ENCODE peak calls at places on chromosomes 1 and 21, in ten cellular contexts. E is sigmoid colon; K is stimulated activated CD4-positive, alpha-beta T cell treated with anti-CD3 and anti-CD28 coated beads, Interleukin-15, amount 100 ng/mL, for 24 hours; F is stimulated activated CD8-positive, alpha-beta memory T cell treated with anti-CD3 and anti-CD28 coated beads, Interleukin-7, amount 100 ng/mL, for 24 hours; Z is epithelial cell of esophagus; S is progenitor cell of endocrine pancreas; H is GM06990; O is lower lobe of right lung; L is thoracic aorta; Y is brain microvascular endothelial cell. Q is an unnamed sample.

GRCh38 chr1:18951818-18952391 is 4.6 kb downstream of the IFFO2 start:
- DNase-seq in E (no peak), K (peak), F (peak), Z (no peak), S (no peak), H (peak), O (no peak), L (no peak), Y (peak), Q (no peak)

GRCh38 chr1:80392529-80392928 is 1386.0 kb upstream of the ADGRL4 start:
- DNase-seq in E (no peak), K (no peak), F (no peak), Z (peak), S (no peak), H (no peak), O (no peak), L (no peak), Y (peak), Q (no peak)

GRCh38 chr1:212147581-212148033 is 112.1 kb downstream of the DTL start:
- DNase-seq in E (no peak), K (no peak), F (no peak), Z (peak), S (no peak), H (no peak), O (peak), L (no peak), Y (no peak), Q (peak)

GRCh38 chr1:44472614-44473262 is 67.7 kb downstream of the RNF220 start:
- DNase-seq in E (no peak), K (no peak), F (no peak), Z (no peak), S (no peak), H (peak), O (no peak), L (no peak), Y (no peak), Q (no peak)

GRCh38 chr21:34874689-34875513 is 174.2 kb downstream of the RUNX1 start:
- DNase-seq in E (no peak), K (no peak), F (no peak), Z (no peak), S (no peak), H (peak), O (no peak), L (no peak), Y (no peak), Q (no peak)

GRCh38 chr1:89635825-89636815 is 3.2 kb downstream of the LRRC8C start:
- DNase-seq in E (no peak), K (no peak), F (no peak), Z (peak), S (no peak), H (no peak), O (no peak), L (no peak), Y (no peak), Q (no peak)

GRCh38 chr1:198531891-198532290 is 8.6 kb downstream of the ATP6V1G3 start:
- DNase-seq in E (no peak), K (no peak), F (no peak), Z (no peak), S (no peak), H (no peak), O (no peak), L (no peak), Y (no peak), Q (no peak)

GRCh38 chr1:114270255-114271117 is 116.8 kb upstream of the SYT6 start:
- DNase-seq in E (no peak), K (no peak), F (no peak), Z (no peak), S (no peak), H (no peak), O (no peak), L (no peak), Y (no peak), Q (no peak)

GRCh38 chr1:173422456-173422976 is 54.6 kb upstream of the PRDX6 start:
- DNase-seq in E (no peak), K (no peak), F (no peak), Z (no peak), S (no peak), H (no peak), O (no peak), L (no peak), Y (no peak), Q (no peak)

GRCh38 chr1:235409045-235409820 is 42.0 kb downstream of the TBCE start:
- DNase-seq in E (no peak), K (no peak), F (no peak), Z (no peak), S (no peak), H (no peak), O (no peak), L (no peak), Y (no peak), Q (no peak)

GRCh38 chr1:153790996-153791855 is 16.0 kb downstream of the SLC27A3 start:
- DNase-seq in E (peak), K (no peak), F (no peak), Z (no peak), S (no peak), H (peak), O (peak), L (no peak), Y (peak), Q (no peak)

GRCh38 chr21:15986277-15986676 is 256.5 kb downstream of the USP25 start:
- DNase-seq in E (no peak), K (no peak), F (no peak), Z (no peak), S (no peak), H (no peak), O (no peak), L (no peak), Y (peak), Q (no peak)

GRCh38 chr1:212189352-212189738 is 95.9 kb upstream of the PPP2R5A start:
- DNase-seq in E (no peak), K (no peak), F (no peak), Z (no peak), S (no peak), H (no peak), O (no peak), L (no peak), Y (no peak), Q (no peak)

GRCh38 chr1:94541175-94542087 is at the start of gene F3:
- DNase-seq in E (peak), K (peak), F (peak), Z (peak), S (peak), H (peak), O (peak), L (peak), Y (peak), Q (peak)

GRCh38 chr1:111542187-111542586 is 38.8 kb upstream of the ADORA3 start:
- DNase-seq in E (no peak), K (no peak), F (no peak), Z (no peak), S (no peak), H (no peak), O (no peak), L (no peak), Y (no peak), Q (no peak)

GRCh38 chr1:56060901-56061300 is 518.5 kb downstream of the PLPP3 start:
- DNase-seq in E (no peak), K (no peak), F (no peak), Z (no peak), S (no peak), H (no peak), O (no peak), L (no peak), Y (no peak), Q (no peak)

GRCh38 chr1:145893306-145894055 is 7.8 kb upstream of the ANKRD35 start:
- DNase-seq in E (no peak), K (no peak), F (no peak), Z (no peak), S (no peak), H (no peak), O (no peak), L (no peak), Y (no peak), Q (peak)

GRCh38 chr1:23561076-23561812 is 1.9 kb upstream of the ID3 start:
- DNase-seq in E (no peak), K (no peak), F (no peak), Z (no peak), S (no peak), H (no peak), O (peak), L (no peak), Y (no peak), Q (no peak)

GRCh38 chr1:76185207-76185606 is 110.7 kb downstream of the ST6GALNAC3 start:
- DNase-seq in E (no peak), K (no peak), F (no peak), Z (no peak), S (no peak), H (no peak), O (no peak), L (no peak), Y (no peak), Q (no peak)

GRCh38 chr21:37711294-37711844 is 204.9 kb downstream of the KCNJ6 start:
- DNase-seq in E (no peak), K (no peak), F (no peak), Z (no peak), S (no peak), H (no peak), O (no peak), L (no peak), Y (no peak), Q (no peak)

GRCh38 chr1:210123924-210124589 is 108.5 kb upstream of the SERTAD4 start:
- DNase-seq in E (no peak), K (no peak), F (no peak), Z (peak), S (no peak), H (no peak), O (no peak), L (no peak), Y (peak), Q (no peak)

GRCh38 chr1:209884249-209884648 is 53.8 kb upstream of the SYT14 start:
- DNase-seq in E (no peak), K (peak), F (no peak), Z (peak), S (no peak), H (no peak), O (no peak), L (no peak), Y (peak), Q (no peak)

GRCh38 chr1:74584185-74584584 is 71.8 kb upstream of the LRRC53 start:
- DNase-seq in E (no peak), K (no peak), F (no peak), Z (no peak), S (no peak), H (no peak), O (no peak), L (no peak), Y (no peak), Q (no peak)

GRCh38 chr1:156559086-156559796 is 13.1 kb downstream of the IQGAP3 start:
- DNase-seq in E (peak), K (no peak), F (no peak), Z (no peak), S (no peak), H (no peak), O (no peak), L (no peak), Y (no peak), Q (no peak)

GRCh38 chr21:33799378-33800090 is 116.1 kb downstream of the ATP5PO start:
- DNase-seq in E (peak), K (no peak), F (no peak), Z (no peak), S (no peak), H (no peak), O (no peak), L (no peak), Y (no peak), Q (no peak)

GRCh38 chr1:235074335-235075120 is 54.1 kb downstream of the TOMM20 start:
- DNase-seq in E (peak), K (peak), F (no peak), Z (peak), S (no peak), H (peak), O (peak), L (no peak), Y (peak), Q (no peak)

GRCh38 chr1:186835448-186835847 is 6.7 kb downstream of the PLA2G4A start:
- DNase-seq in E (no peak), K (no peak), F (no peak), Z (no peak), S (no peak), H (no peak), O (no peak), L (no peak), Y (no peak), Q (no peak)

GRCh38 chr21:32702702-32703101 is 25.1 kb downstream of the SYNJ1 start:
- DNase-seq in E (no peak), K (no peak), F (no peak), Z (peak), S (no peak), H (no peak), O (no peak), L (no peak), Y (peak), Q (no peak)

GRCh38 chr1:8373547-8374270 is 55.8 kb downstream of the SLC45A1 start:
- DNase-seq in E (peak), K (no peak), F (no peak), Z (peak), S (no peak), H (no peak), O (peak), L (no peak), Y (peak), Q (no peak)